ENCODE peak calls at places on chromosomes 13 and 19, in four cellular contexts. R is H1, K is K562, N is SK-N-SH. S is an unnamed sample.

GRCh38 chr19:29479941-29480340 is 45.9 kb upstream of the VSTM2B start:
- DNase-seq in R (no peak), K (no peak), N (no peak), S (no peak)

GRCh38 chr13:51849145-51850101 is 4.4 kb upstream of the TMEM272 start:
- DNase-seq in R (peak; percentile 67), K (peak; percentile 62), N (peak; percentile 74), S (no peak)

GRCh38 chr13:31278874-31279273 is 79.1 kb downstream of the B3GLCT start:
- DNase-seq in R (no peak), K (no peak), N (no peak), S (no peak)

GRCh38 chr19:43683905-43684304 is 13.9 kb upstream of the PLAUR start:
- DNase-seq in R (no peak), K (no peak), N (no peak), S (no peak)

GRCh38 chr19:46907880-46908279 is 47.1 kb downstream of the ARHGAP35 start:
- DNase-seq in R (no peak), K (no peak), N (no peak), S (no peak)

GRCh38 chr13:38872693-38873092 is 117.9 kb downstream of the STOML3 start:
- DNase-seq in R (peak; percentile 51), K (peak; percentile 57), N (peak; percentile 41), S (no peak)

GRCh38 chr13:95296326-95296939 is 4.8 kb downstream of the ABCC4 start:
- DNase-seq in R (no peak), K (no peak), N (peak; percentile 82), S (no peak)

GRCh38 chr13:89514534-89515312 is 1832.8 kb upstream of the MIR17HG start:
- DNase-seq in R (peak; percentile 33), K (no peak), N (no peak), S (no peak)

GRCh38 chr13:22126433-22127021 is 455.7 kb downstream of the FGF9 start:
- DNase-seq in R (no peak), K (no peak), N (no peak), S (peak; percentile 51)

GRCh38 chr19:51689751-51690358 is 3.3 kb upstream of the SPACA6 start:
- DNase-seq in R (no peak), K (peak; percentile 75), N (peak; percentile 77), S (no peak)

GRCh38 chr13:111372651-111373425 is 52.4 kb downstream of the TEX29 start:
- DNase-seq in R (no peak), K (no peak), N (no peak), S (no peak)

GRCh38 chr19:39397360-39398296 is 6.5 kb downstream of the MED29 start:
- DNase-seq in R (no peak), K (peak; percentile 91), N (peak; percentile 92), S (no peak)

GRCh38 chr19:2820112-2820702 is 539 bp downstream of the ZNF554 start:
- DNase-seq in R (no peak), K (peak; percentile 32), N (peak; percentile 70), S (no peak)

DNA sequence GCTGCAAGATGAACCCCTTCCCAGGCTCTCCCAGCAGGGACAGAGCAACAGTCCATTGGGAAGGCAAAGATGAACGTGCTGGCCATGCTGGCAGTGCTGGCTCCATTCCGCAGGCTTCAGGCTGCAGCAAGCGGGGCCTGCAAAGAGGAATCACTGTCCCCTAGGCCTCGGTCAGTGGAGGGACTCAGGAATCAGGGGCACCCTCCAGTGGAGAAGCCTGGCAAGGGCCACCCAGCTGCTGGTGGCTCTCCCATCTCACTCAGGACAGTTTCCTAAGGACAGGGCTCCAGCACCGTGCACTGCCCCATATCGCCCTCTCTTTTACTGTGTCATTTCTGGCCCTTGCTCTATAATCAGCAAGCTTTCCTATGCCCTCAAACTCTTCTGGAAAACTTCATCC is 498.6 kb downstream of the EFNB2 start:
- DNase-seq in R (no peak), K (no peak), N (peak; percentile 35), S (no peak)
- H3K9ac ChIP-seq in R (no peak overlapping the region), K (no peak overlapping the region), N (no peak overlapping the region), S (no peak overlapping the region)

DNA sequence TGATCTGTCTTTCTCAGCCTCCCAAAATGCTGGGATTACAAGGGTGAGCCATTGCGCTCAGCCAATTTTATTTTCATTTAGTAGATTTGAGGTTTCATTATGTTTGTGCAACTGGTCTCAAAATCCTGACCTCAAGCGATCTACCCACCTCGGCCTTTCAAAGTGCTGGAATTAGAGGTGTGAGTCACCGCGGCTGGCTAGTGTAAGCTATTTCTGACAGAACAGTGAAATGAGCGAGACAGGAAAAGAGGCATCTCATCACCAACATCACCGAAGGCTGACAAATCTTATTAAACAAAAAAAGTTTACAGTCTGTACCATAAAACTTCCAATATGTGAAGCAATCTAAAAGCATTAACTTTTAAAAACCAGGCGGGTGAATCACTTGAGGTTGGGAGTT is 12.2 kb upstream of the ZNF888 start:
- DNase-seq in R (no peak), K (peak; percentile 76), N (no peak), S (no peak)
- TF ChIP-seq NRF1 in R (no peak), K (no peak), N (no peak), S (no peak)

DNA sequence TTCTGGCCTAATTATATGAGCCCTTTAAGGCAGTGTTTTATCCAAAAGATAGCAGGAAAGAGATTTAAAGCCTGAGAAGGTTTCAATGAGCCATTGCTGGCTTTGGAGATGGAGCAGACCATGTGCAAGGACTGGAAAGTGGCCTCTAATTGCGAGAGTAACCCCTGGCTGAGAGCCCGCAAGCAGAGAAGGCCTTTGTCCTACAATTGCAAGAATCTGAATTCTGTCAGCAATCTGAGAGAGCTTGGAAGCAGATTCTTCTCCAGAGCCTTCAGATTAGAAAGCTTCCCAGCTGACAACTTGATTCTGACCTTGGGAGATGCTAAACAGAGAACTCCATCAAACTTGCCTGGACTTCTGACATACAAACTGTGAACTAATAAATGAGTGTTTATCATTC is 528.7 kb upstream of the KLF12 start:
- DNase-seq in R (no peak), K (no peak), N (no peak), S (no peak)
- H3K9ac ChIP-seq in R (no peak overlapping the region), K (no peak overlapping the region), N (no peak overlapping the region), S (no peak overlapping the region)

DNA sequence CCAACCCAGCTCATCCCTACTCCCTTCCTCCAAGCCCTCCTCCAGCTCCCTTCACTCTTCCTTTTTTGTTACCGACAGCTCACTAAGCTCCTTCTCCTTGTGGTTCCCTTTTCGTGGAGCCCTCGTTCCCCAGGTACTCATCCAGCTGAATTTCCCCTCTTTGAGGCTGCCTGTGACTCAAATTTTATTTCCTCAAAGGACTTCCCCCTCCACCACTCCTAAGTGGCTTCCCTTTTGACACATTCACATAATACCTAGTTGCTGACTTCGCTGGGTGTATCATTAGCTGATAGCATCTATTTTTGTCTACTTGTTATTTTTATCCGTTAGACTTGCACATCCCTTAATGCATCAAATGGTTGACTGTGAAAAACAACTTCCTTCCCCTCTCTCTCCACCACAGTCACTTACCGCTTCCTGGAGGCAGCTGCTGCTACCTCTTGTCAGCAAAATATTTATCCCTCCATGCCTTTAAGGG is 14.5 kb downstream of the FFAR2 start:
- DNase-seq in R (no peak), K (no peak), N (no peak), S (peak; percentile 96)
- TF ChIP-seq NRF1 in R (no peak), K (no peak), N (no peak), S (no peak)